ENCODE peak calls at places on chromosomes 6 and 20, in five cellular contexts. F is iPS DF 6.9, J is RWPE2, G is SK-N-SH, Y is fibroblast of lung. X is an unnamed sample. For H3K27me3, the result is how much of the 10 kb centered on the place peaks cover.

GRCh38 chr6:84667252-84668213 is 96.9 kb downstream of the TBX18 start:
- DNase-seq in F (no peak), J (no peak), G (no peak), Y (peak), X (no peak)

GRCh38 chr6:123062645-123063044 is 66.6 kb downstream of the CLVS2 start:
- DNase-seq in F (no peak), J (no peak), G (no peak), Y (no peak), X (no peak)

GRCh38 chr6:84652356-84653026 is 111.9 kb downstream of the TBX18 start:
- DNase-seq in F (no peak), J (no peak), G (no peak), Y (peak), X (no peak)

GRCh38 chr20:55253765-55254164 is 751.6 kb downstream of the CBLN4 start:
- DNase-seq in F (no peak), J (no peak), G (no peak), Y (peak), X (no peak)

GRCh38 chr6:107587402-107587801 is 97.5 kb downstream of the SOBP start:
- DNase-seq in F (no peak), J (no peak), G (no peak), Y (no peak), X (no peak)

GRCh38 chr6:162921062-162921461 is 193.3 kb downstream of the PACRG start:
- DNase-seq in F (no peak), J (no peak), G (no peak), Y (no peak), X (no peak)

GRCh38 chr6:155256122-155256795 is 7.6 kb upstream of the CLDN20 start:
- DNase-seq in F (no peak), J (no peak), G (no peak), Y (no peak), X (no peak)

GRCh38 chr6:110328231-110328630 is 29.9 kb downstream of the METTL24 start:
- DNase-seq in F (no peak), J (no peak), G (no peak), Y (peak), X (no peak)

GRCh38 chr6:113361014-113361645 is 496.0 kb upstream of the MARCKS start:
- DNase-seq in F (no peak), J (no peak), G (no peak), Y (peak), X (no peak)

GRCh38 chr6:827431-827830 is 134.5 kb upstream of the EXOC2 start:
- DNase-seq in F (no peak), J (no peak), G (no peak), Y (no peak), X (no peak)

GRCh38 chr6:169724554-169725269 is 412 bp upstream of the PHF10 start:
- DNase-seq in F (no peak), J (no peak), G (peak), Y (peak), X (no peak)

GRCh38 chr6:137353346-137353745 is 134.2 kb upstream of the IFNGR1 start:
- DNase-seq in F (no peak), J (no peak), G (no peak), Y (no peak), X (no peak)

GRCh38 chr6:106063448-106063850 is 22.7 kb upstream of the PRDM1 start:
- DNase-seq in F (no peak), J (no peak), G (no peak), Y (no peak), X (no peak)

GRCh38 chr6:106390088-106390487 is 29.6 kb downstream of the CRYBG1 start:
- DNase-seq in F (no peak), J (no peak), G (no peak), Y (no peak), X (no peak)

GRCh38 chr20:43963872-43964791 is 49.5 kb downstream of the TOX2 start:
- DNase-seq in F (no peak), J (peak), G (no peak), Y (peak), X (no peak)

GRCh38 chr20:64205611-64206026 is 41.4 kb downstream of the MYT1 start:
- DNase-seq in F (no peak), J (no peak), G (no peak), Y (no peak), X (no peak)

GRCh38 chr6:157428418-157429202 is 47.6 kb downstream of the ZDHHC14 start:
- DNase-seq in F (no peak), J (no peak), G (no peak), Y (peak), X (peak)

GRCh38 chr6:133268621-133269020 is 27.5 kb downstream of the EYA4 start:
- DNase-seq in F (no peak), J (no peak), G (no peak), Y (no peak), X (no peak)

GRCh38 chr20:59525500-59526241 is 78.7 kb upstream of the PHACTR3 start:
- DNase-seq in F (peak), J (peak), G (peak), Y (peak), X (no peak)

GRCh38 chr6:64034840-64035656 is 399.4 kb downstream of the PHF3 start:
- DNase-seq in F (no peak), J (no peak), G (no peak), Y (peak), X (no peak)

GRCh38 chr20:4243071-4243470 is 227.7 kb upstream of the RNF24 start:
- DNase-seq in F (no peak), J (no peak), G (no peak), Y (peak), X (no peak)

GRCh38 chr6:44300424-44300823 is 12.7 kb downstream of the AARS2 start:
- DNase-seq in F (no peak), J (no peak), G (no peak), Y (no peak), X (no peak)

GRCh38 chr20:43739148-43739749 is 12.4 kb upstream of the GTSF1L start:
- DNase-seq in F (no peak), J (no peak), G (no peak), Y (no peak), X (no peak)

GRCh38 chr6:24963887-24964570 is 28.3 kb upstream of the RIPOR2 start:
- DNase-seq in F (no peak), J (no peak), G (no peak), Y (no peak), X (no peak)

GRCh38 chr6:157800420-157801237 is 22.4 kb upstream of the SNX9 start:
- DNase-seq in F (no peak), J (no peak), G (no peak), Y (peak), X (no peak)

GRCh38 chr6:12717356-12717755 is 789 bp downstream of the PHACTR1 start:
- DNase-seq in F (no peak), J (no peak), G (peak), Y (peak), X (no peak)

GRCh38 chr20:31707994-31708744 is 14.5 kb downstream of the BCL2L1 start:
- DNase-seq in F (no peak), J (peak), G (no peak), Y (no peak), X (no peak)

GRCh38 chr6:17035257-17035757 is 66.5 kb upstream of the STMND1 start:
- DNase-seq in F (no peak), J (no peak), G (no peak), Y (no peak), X (no peak)

GRCh38 chr20:17650301-17650761 is 31.7 kb downstream of the RRBP1 start:
- DNase-seq in F (no peak), J (no peak), G (no peak), Y (no peak), X (no peak)

GRCh38 chr6:75283907-75284284 is 696 bp downstream of the TMEM30A start:
- DNase-seq in F (no peak), J (no peak), G (peak), Y (no peak), X (no peak)

GRCh38 chr6:159977242-159978214 is 8.6 kb downstream of the IGF2R start:
- DNase-seq in F (no peak), J (no peak), G (no peak), Y (peak), X (no peak)

GRCh38 chr6:107871981-107872380 is 47.9 kb upstream of the SCML4 start:
- DNase-seq in F (no peak), J (no peak), G (no peak), Y (no peak), X (no peak)

GRCh38 chr6:75775219-75775618 is 26.2 kb downstream of the MYO6 start:
- DNase-seq in F (no peak), J (no peak), G (peak), Y (peak), X (no peak)

GRCh38 chr6:53417141-53417540 is 68.4 kb upstream of the ELOVL5 start:
- DNase-seq in F (no peak), J (no peak), G (no peak), Y (no peak), X (no peak)
- H3K27me3 ChIP-seq in F (under half), J (under half), G (under half), Y (under half), X (under half)

GRCh38 chr20:62742979-62743776 is 34.5 kb downstream of the NTSR1 start:
- DNase-seq in F (no peak), J (peak), G (no peak), Y (no peak), X (no peak)

GRCh38 chr20:62743777-62744317 is 35.2 kb downstream of the NTSR1 start:
- DNase-seq in F (no peak), J (peak), G (no peak), Y (no peak), X (no peak)

GRCh38 chr20:62745959-62746288 is 37.3 kb downstream of the NTSR1 start:
- DNase-seq in F (no peak), J (no peak), G (no peak), Y (no peak), X (no peak)

GRCh38 chr20:62745279-62745958 is 36.8 kb downstream of the NTSR1 start:
- DNase-seq in F (no peak), J (peak), G (no peak), Y (no peak), X (no peak)

DNA sequence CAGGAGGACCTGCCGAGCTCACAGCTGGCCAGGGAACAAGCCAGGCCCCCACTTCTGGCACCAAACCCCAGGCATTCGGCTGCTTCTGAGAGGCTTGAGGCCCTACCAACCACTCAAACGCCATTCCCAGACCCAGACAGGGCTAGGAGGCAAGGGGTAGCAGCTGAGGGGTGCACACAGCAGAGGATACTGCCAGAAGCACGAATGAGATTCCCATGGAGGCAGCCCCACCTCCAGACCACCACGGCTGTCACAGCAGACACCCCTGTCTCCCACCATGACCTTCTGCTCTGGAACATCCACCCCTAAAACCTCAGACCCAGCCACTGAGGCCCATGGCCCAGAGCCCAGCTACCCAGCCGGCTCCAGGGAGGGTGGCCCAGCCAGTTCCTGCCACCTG is 36.1 kb downstream of the NTSR1 start:
- DNase-seq in F (no peak), J (peak), G (no peak), Y (no peak), X (no peak)
- H3K27me3 ChIP-seq in F (under half), J (under half), G (under half), Y (under half), X (under half)

GRCh38 chr6:20548264-20548663 is 14.0 kb downstream of the CDKAL1 start:
- DNase-seq in F (no peak), J (no peak), G (no peak), Y (no peak), X (no peak)
- H3K27me3 ChIP-seq in F (under half), J (under half), G (under half), Y (under half), X (under half)

GRCh38 chr20:9408422-9409300 is 105.7 kb upstream of the LAMP5 start:
- DNase-seq in F (no peak), J (no peak), G (no peak), Y (peak), X (no peak)

GRCh38 chr20:9409352-9409751 is 105.0 kb upstream of the LAMP5 start:
- DNase-seq in F (no peak), J (no peak), G (no peak), Y (peak), X (no peak)

GRCh38 chr20:9411833-9412232 is 102.6 kb upstream of the LAMP5 start:
- DNase-seq in F (no peak), J (no peak), G (no peak), Y (no peak), X (no peak)

GRCh38 chr20:9409981-9410380 is 104.4 kb upstream of the LAMP5 start:
- DNase-seq in F (no peak), J (no peak), G (no peak), Y (peak), X (no peak)

DNA sequence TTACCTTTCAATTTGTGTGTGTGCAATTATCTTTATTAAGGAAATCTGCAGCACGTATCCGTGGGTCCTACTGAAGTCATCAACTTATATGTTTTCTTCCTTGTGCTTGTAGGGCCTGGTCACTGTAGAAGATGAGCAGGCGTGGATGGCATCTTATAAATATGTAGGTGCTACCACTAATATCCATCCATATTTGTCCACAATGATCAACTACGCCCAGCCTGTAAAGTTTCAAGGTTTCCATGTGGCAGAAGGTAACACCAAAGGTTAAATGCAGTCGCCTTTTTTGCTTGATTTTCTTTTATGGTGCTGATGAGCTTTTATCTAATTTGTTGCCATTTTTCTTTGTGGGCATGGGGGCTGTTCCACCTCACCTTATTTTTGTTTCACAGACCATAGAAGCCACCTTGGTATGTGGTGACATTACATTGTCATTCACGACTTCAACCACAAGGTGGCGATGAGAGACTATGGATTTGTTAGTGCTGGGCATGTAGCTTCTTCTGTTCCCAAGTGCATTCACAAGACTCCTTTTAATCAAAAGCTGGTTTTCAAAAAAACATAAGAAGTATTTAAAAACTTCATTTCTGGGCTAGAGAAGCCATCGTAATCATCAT is 106.5 kb upstream of the LAMP5 start:
- DNase-seq in F (peak), J (no peak), G (peak), Y (peak), X (peak)
- H3K27me3 ChIP-seq in F (under half), J (under half), G (under half), Y (under half), X (under half)

GRCh38 chr6:83593395-83593785 is 81.1 kb downstream of the PRSS35 start:
- DNase-seq in F (no peak), J (no peak), G (no peak), Y (no peak), X (no peak)

GRCh38 chr6:83592770-83593394 is 80.5 kb downstream of the PRSS35 start:
- DNase-seq in F (no peak), J (no peak), G (peak), Y (peak), X (peak)

GRCh38 chr6:83594936-83595335 is 82.6 kb downstream of the PRSS35 start:
- DNase-seq in F (no peak), J (no peak), G (no peak), Y (peak), X (no peak)

DNA sequence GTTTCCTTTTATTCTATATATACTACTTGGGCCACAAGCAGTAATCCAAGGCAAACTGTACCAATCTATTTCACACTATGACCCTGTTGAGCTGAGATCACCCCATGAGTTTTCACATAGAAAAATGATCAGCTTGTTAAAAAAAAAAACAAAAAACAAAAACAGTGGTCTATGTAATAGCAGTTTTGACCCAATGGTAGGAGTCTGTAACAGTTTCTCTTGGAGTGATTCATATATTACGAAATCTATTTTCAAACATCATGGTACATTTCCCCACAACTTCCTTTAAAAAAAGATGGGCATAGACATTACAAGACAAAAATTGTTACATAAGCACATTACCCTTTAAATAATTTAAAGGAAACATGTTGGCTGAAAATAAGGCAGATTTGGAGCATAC is 78.1 kb downstream of the PRSS35 start:
- DNase-seq in F (no peak), J (no peak), G (no peak), Y (no peak), X (no peak)
- H3K27me3 ChIP-seq in F (under half), J (under half), G (under half), Y (under half), X (under half)

DNA sequence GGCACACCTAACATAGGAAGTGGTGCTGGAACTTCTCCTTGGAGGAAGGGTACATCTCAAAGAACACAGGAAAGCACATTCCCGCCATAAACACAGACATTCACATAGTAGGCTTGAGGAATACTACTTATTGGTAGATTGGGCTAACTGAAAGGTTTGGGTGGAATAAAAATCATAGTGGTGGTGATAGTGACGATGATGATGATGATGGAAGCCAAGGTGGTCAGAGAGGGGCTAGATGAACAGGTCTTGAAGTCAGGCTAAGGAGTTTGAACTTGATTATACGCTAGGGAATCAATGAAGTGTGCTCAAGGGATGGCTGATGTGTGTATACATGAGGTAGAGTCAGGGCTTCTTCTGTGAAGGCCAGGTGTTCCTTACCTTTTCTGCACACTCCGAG is 12.0 kb upstream of the PLEKHG1 start:
- DNase-seq in F (no peak), J (no peak), G (no peak), Y (no peak), X (no peak)
- H3K27me3 ChIP-seq in F (under half), J (under half), G (under half), Y (under half), X (under half)

DNA sequence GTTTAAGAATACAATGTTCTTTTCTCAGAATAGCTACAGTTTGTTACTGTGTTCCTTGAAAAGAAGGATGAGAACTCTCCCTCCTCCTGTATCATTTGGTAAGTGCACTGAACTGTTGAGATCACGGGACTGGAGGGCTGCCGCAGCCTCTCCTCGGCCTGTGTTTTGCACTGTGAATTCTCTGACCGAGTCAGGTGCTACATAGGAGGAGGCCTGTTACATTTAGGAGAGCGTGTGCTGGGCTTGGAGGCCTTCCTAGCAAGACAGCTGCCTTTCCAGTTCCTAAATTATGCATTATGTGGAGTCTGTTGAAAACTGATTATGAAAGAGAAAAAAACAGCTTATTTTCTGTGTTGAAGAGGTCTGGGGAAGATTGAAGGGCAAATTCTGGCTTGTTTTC is 2.6 kb downstream of the TMC2 start:
- DNase-seq in F (no peak), J (peak), G (no peak), Y (no peak), X (no peak)
- H3K27me3 ChIP-seq in F (under half), J (under half), G (under half), Y (under half), X (under half)

X was measured in Panc1.